ENCODE peak calls at places on chromosome 13, in eight cellular contexts. W is stimulated activated CD4-positive, alpha-beta T cell treated with anti-CD3 and anti-CD28 coated beads, Interleukin-4, amount 100 ng/mL, for 4 hours; K is activated CD4-positive, alpha-beta T cell treated with anti-CD3 and anti-CD28 coated beads, Interleukin-2, amount 50 U/mL, for 48 hours; G is tibial artery; Z is NCI-H1930; L is DMS 273 treated with DMSO at 0.1 percent for 48 hours; T is sigmoid colon; M is dorsolateral prefrontal cortex. R is an unnamed sample.
A peak's percentile ranks its signal among the peaks of the same experiment; 100 is the strongest.

GRCh38 chr13:34458756-34459462 is 483.2 kb upstream of the NBEA start:
- DNase-seq in K (no peak), T (peak; percentile 69), L (no peak), G (no peak), M (no peak), W (no peak), Z (no peak), R (no peak)

GRCh38 chr13:61466280-61466679 is 50.6 kb upstream of the PCDH20 start:
- DNase-seq in W (no peak), T (no peak), L (no peak), K (no peak), G (no peak), M (no peak), Z (no peak), R (no peak)

GRCh38 chr13:112842343-112842856 is 126.6 kb upstream of the MCF2L start:
- DNase-seq in L (no peak), T (no peak), K (no peak), G (peak; percentile 80), M (peak; percentile 17), Z (no peak), W (no peak), R (peak; percentile 65)

GRCh38 chr13:33072282-33072681 is 56.1 kb downstream of the KL start:
- DNase-seq in K (no peak), W (no peak), Z (no peak), T (no peak), G (no peak), M (no peak), L (no peak), R (no peak)

GRCh38 chr13:41991936-41992335 is 31.0 kb upstream of the VWA8 start:
- DNase-seq in Z (no peak), W (no peak), L (no peak), M (no peak), G (no peak), T (no peak), K (no peak), R (no peak)

GRCh38 chr13:28338202-28338601 is 156.7 kb downstream of the FLT1 start:
- DNase-seq in K (no peak), W (no peak), L (no peak), G (no peak), Z (no peak), T (no peak), M (no peak), R (no peak)

GRCh38 chr13:40798380-40798779 is 9.0 kb downstream of the SLC25A15 start:
- DNase-seq in L (no peak), K (no peak), M (no peak), W (no peak), T (no peak), G (no peak), Z (no peak), R (no peak)

GRCh38 chr13:77016241-77016812 is 10.6 kb downstream of the FBXL3 start:
- DNase-seq in T (no peak), M (no peak), W (no peak), G (no peak), K (no peak), Z (no peak), L (no peak), R (no peak)

GRCh38 chr13:97274782-97275252 is 52.7 kb downstream of the MBNL2 start:
- DNase-seq in M (no peak), G (no peak), K (no peak), Z (no peak), L (no peak), W (no peak), T (no peak), R (no peak)